ENCODE peak calls at places on chromosomes 5 and 9, in nine cellular contexts. X, I, Y, A, U, F, K, E and Z are unnamed samples. For H3K27me3, the result is how much of the 10 kb centered on the place peaks cover.

GRCh38 chr5:73896117-73896516 is 270.1 kb downstream of the ARHGEF28 start:
- DNase-seq in X (no peak), I (no peak), Y (no peak), A (no peak), U (no peak), F (no peak), K (no peak), E (no peak), Z (no peak)

GRCh38 chr5:41893074-41893851 is 10.9 kb upstream of the RIMOC1 start:
- DNase-seq in X (no peak), I (peak), Y (no peak), A (no peak), U (no peak), F (no peak), K (no peak), E (no peak), Z (no peak)

GRCh38 chr9:134420974-134421432 is 94.7 kb downstream of the RXRA start:
- DNase-seq in X (no peak), I (no peak), Y (no peak), A (no peak), U (no peak), F (no peak), K (no peak), E (no peak), Z (no peak)

GRCh38 chr9:22357016-22357415 is 89.6 kb upstream of the DMRTA1 start:
- DNase-seq in X (no peak), I (no peak), Y (no peak), A (no peak), U (no peak), F (no peak), K (no peak), E (peak), Z (no peak)

GRCh38 chr5:59436364-59437158 is 457.0 kb downstream of the PDE4D start:
- DNase-seq in X (no peak), I (no peak), Y (no peak), A (no peak), U (no peak), F (no peak), K (no peak), E (no peak), Z (no peak)

GRCh38 chr5:111261610-111262009 is 37.4 kb downstream of the CAMK4 start:
- DNase-seq in X (no peak), I (no peak), Y (no peak), A (no peak), U (no peak), F (no peak), K (no peak), E (no peak), Z (peak)

GRCh38 chr9:70390922-70391321 is 23.5 kb downstream of the KLF9 start:
- DNase-seq in X (peak), I (peak), Y (no peak), A (no peak), U (no peak), F (no peak), K (no peak), E (no peak), Z (peak)

GRCh38 chr5:83764101-83764500 is 43.4 kb upstream of the HAPLN1 start:
- DNase-seq in X (peak), I (no peak), Y (no peak), A (no peak), U (no peak), F (no peak), K (no peak), E (no peak), Z (no peak)

GRCh38 chr9:13351768-13352386 is 72.4 kb upstream of the MPDZ start:
- DNase-seq in X (peak), I (peak), Y (no peak), A (no peak), U (peak), F (no peak), K (no peak), E (peak), Z (peak)

GRCh38 chr9:113504725-113505590 is 41.4 kb downstream of the RGS3 start:
- DNase-seq in X (no peak), I (no peak), Y (no peak), A (peak), U (no peak), F (no peak), K (peak), E (no peak), Z (no peak)

GRCh38 chr9:113508111-113508749 is 44.7 kb downstream of the RGS3 start:
- DNase-seq in X (no peak), I (no peak), Y (no peak), A (peak), U (no peak), F (no peak), K (no peak), E (no peak), Z (no peak)

GRCh38 chr9:113507256-113507655 is 43.7 kb downstream of the RGS3 start:
- DNase-seq in X (no peak), I (no peak), Y (no peak), A (no peak), U (no peak), F (no peak), K (peak), E (no peak), Z (no peak)

GRCh38 chr9:113503613-113504230 is 40.2 kb downstream of the RGS3 start:
- DNase-seq in X (peak), I (no peak), Y (no peak), A (no peak), U (no peak), F (no peak), K (peak), E (no peak), Z (no peak)

DNA sequence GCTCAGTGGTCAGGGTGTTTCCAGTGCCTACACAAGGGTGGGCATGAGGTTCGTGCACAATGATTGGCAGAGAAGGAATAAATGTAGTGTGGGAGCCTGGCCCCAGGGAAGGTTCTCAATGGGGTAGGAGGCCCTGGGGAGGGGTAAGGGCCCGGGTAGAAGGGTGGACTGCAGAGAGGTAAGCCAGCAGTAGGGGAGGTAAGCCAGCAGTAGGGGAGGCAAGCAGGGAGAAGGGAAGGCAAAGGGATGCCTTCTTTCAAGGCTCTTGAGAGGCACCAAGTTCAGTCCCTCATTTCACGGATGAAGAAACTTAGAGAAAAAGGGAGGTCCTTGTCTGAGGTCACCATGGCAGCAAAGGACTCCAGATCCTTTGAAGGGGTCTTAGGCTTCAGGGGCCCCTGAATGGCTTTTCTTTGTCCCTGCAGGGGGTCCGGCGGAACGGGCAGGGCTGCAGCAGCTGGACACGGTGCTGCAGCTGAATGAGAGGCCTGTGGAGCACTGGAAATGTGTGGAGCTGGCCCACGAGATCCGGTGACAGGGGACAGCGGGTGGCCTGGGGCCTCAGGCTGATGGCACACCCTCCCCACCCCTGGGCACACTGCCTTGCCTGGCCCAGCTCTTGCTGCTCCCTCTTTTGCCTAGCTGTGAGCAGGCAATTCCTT is 42.6 kb downstream of the RGS3 start:
- DNase-seq in X (no peak), I (no peak), Y (no peak), A (no peak), U (no peak), F (no peak), K (no peak), E (peak), Z (no peak)
- H3K4me3 ChIP-seq in X (no peak), I (no peak), Y (no peak), A (no peak), U (no peak), F (no peak), K (no peak), E (no peak), Z (no peak)

GRCh38 chr5:55222061-55222818 is 4.9 kb downstream of the MCIDAS start:
- DNase-seq in X (no peak), I (no peak), Y (no peak), A (no peak), U (no peak), F (no peak), K (no peak), E (no peak), Z (no peak)

GRCh38 chr5:55223988-55224240 is 3.2 kb downstream of the MCIDAS start:
- DNase-seq in X (no peak), I (no peak), Y (no peak), A (no peak), U (no peak), F (no peak), K (no peak), E (no peak), Z (no peak)

GRCh38 chr5:55225346-55225745 is 1.8 kb downstream of the MCIDAS start:
- DNase-seq in X (no peak), I (no peak), Y (no peak), A (no peak), U (no peak), F (no peak), K (no peak), E (no peak), Z (no peak)

GRCh38 chr5:55222819-55223124 is 4.3 kb downstream of the MCIDAS start:
- DNase-seq in X (no peak), I (peak), Y (no peak), A (no peak), U (no peak), F (no peak), K (no peak), E (no peak), Z (no peak)

DNA sequence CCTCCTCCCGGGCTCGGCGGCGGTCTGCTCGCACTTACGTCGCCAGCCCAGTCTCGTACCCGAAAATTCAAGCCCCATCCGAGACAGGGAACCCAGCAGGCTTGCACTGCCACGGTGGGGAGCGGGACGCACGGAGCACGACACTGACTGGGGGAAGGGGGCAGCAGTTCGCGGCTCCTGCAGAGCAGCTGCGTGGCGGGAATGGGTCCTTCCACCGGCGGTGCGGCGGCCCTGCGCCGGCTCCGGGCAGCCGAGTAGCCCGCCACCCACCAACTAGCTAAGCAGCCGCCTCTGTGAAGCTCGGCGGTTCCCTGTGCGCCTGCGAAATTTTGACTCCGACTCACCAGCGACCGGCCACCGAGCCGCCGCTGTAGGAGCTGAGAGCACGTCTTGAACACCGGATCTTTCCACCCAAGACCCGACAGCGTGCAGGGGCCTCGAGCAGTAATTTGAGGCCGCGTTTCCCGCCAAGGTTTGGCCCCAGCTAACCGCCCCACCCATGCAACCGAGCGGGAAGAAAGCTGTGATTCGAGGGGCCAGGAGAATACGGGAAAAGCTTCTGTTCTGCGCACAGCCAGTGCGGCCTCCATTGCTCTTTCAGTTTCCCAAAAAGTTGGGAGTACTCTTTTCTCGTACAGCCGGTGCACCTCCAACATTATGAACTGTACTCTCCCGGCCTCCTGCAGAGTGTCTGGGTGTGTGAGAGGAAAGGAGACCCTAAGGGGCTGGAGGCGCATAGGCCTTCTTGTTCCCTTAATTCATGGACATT is 3.7 kb downstream of the MCIDAS start:
- DNase-seq in X (no peak), I (peak), Y (no peak), A (no peak), U (no peak), F (no peak), K (no peak), E (peak), Z (no peak)
- H3K27me3 ChIP-seq in X (half or more), I (half or more), Y (under half), A (half or more), U (half or more), F (half or more), K (under half), E (half or more), Z (under half)

GRCh38 chr5:42908086-42908485 is 96.4 kb upstream of the SELENOP start:
- DNase-seq in X (no peak), I (no peak), Y (no peak), A (no peak), U (no peak), F (no peak), K (no peak), E (no peak), Z (no peak)
- H3K4me3 ChIP-seq in X (no peak), I (peak), Y (peak), A (peak), U (no peak), F (peak), K (peak), E (no peak), Z (peak)

DNA sequence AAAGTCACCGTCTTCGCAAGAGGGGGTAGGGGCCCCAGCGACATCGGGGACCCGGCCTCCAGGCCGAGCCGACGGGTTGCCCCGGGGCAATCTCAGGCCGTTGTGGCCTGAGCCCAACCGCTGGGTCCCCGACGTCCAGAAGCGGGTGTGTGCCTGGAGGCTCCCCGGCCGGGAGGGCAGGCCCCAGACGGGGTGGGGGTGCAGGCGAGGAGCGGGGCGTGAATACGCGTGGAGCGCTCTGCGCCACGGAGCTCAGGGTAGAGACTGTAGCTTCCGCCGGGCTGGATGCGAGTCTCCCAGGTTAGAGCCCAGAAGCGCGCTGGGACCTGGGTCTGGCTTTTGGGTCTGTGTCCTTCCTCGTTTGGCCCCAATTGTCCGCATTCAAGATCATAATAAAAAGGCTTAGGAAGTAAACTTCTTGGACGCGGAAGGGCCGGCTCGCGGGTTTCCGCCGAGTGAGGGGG is 3.5 kb downstream of the BARX1 start:
- DNase-seq in X (no peak), I (no peak), Y (no peak), A (no peak), U (no peak), F (no peak), K (no peak), E (no peak), Z (no peak)
- H3K27me3 ChIP-seq in X (half or more), I (under half), Y (half or more), A (half or more), U (half or more), F (half or more), K (under half), E (half or more), Z (half or more)

DNA sequence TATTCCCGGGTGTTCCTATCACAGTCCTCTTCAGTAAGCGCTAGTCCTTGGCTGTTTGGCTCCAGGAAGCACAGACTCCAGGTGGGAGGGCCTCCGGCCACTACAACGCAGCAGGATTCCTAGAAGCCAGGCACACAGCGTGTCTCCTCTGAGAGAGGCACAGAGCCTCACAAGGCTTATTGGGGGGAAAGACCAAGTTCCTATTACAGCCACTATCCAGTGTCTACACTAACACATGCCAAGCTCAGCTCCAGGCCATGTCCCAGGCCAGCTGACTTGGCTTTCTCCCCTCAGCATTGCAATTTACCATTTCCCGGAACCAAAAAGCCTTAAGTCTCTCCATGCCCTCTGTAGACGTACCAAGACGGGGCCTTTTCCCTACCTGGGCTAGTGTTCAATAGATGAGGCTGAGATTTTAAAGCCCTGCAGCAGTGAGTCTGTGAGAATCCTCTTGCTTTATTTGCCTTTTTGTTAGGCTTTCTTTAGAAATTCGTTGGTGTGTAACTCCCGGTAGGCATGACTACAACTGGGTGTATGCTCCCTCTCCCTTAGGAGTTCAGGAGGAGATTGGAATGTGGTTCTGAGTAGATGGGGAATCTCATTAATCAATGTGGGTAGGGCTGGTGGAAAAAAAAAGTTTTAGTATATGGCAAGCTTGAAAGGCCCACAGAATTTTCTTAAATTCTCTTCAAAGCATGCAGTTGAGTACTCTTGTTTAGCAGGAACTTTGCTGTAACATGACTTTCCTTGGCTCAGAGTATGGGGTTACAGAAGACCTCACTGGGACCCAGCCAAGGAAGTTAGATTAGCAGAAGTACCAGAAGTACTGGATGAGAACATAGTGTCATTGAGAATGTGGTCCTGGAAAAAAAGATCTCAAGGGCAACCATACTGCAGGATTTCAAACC is 84.3 kb upstream of the SLC1A3 start:
- DNase-seq in X (peak), I (no peak), Y (no peak), A (no peak), U (no peak), F (peak), K (peak), E (no peak), Z (peak)
- H3K4me3 ChIP-seq in X (no peak), I (no peak), Y (no peak), A (no peak), U (no peak), F (no peak), K (no peak), E (no peak), Z (no peak)

DNA sequence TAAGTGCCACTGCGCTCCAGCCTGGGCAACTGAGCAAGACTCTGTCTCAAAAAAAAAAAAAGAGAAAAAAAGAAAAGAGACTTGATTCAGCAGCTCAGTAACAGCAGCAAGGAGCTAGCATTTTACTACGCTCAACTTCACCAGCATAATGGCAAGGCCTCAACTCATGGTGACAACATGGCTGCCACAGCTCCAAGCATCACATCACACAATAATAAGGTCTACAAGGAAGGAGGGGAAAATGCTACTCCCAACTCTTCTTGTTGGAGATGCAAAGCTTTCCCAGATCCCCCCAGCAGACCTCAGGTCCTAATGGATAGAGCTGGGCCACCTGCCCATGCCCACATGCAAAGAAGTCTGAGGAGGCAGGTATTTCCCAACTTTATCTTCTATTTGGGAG is 86.2 kb upstream of the RAPGEF1 start:
- DNase-seq in X (no peak), I (no peak), Y (no peak), A (no peak), U (no peak), F (no peak), K (no peak), E (no peak), Z (no peak)
- H3K27me3 ChIP-seq in X (under half), I (under half), Y (under half), A (under half), U (under half), F (under half), K (under half), E (under half), Z (under half)